ENCODE peak calls at places on chromosomes 12 and 14, in seven cellular contexts. L, S, O, Z, E, Y and D are unnamed samples.

GRCh38 chr12:54033106-54033979 is 493 bp downstream of the HOXC5 start:
- DNase-seq in Y (no peak), O (no peak), E (no peak), Z (no peak), L (no peak), S (no peak), D (no peak)

GRCh38 chr12:114913871-114914801 is 230.2 kb upstream of the TBX3 start:
- DNase-seq in S (no peak), E (no peak), Y (peak; percentile 19), L (no peak), Z (no peak), O (no peak), D (no peak)

GRCh38 chr12:3352230-3352629 is 138.8 kb upstream of the PRMT8 start:
- DNase-seq in Z (no peak), E (no peak), S (no peak), Y (no peak), L (no peak), O (no peak), D (no peak)

GRCh38 chr14:42490536-42490935 is 883.9 kb downstream of the LRFN5 start:
- DNase-seq in S (no peak), Z (no peak), E (no peak), Y (no peak), O (no peak), L (no peak), D (no peak)

GRCh38 chr12:55932546-55932919 is 1.6 kb downstream of the DGKA start:
- DNase-seq in Z (no peak), S (no peak), Y (peak; percentile 60), L (peak; percentile 62), O (no peak), E (no peak), D (no peak)

GRCh38 chr12:128551266-128552025 is 272.3 kb downstream of the SLC15A4 start:
- DNase-seq in L (no peak), E (no peak), O (no peak), S (no peak), Y (no peak), Z (no peak), D (no peak)

GRCh38 chr12:110555509-110556406 is 27.4 kb downstream of the PPTC7 start:
- DNase-seq in Z (no peak), O (no peak), S (no peak), Y (peak; percentile 60), L (no peak), E (no peak), D (no peak)

GRCh38 chr14:45091696-45092095 is 7.8 kb downstream of the PRPF39 start:
- DNase-seq in L (no peak), O (no peak), E (no peak), Y (peak; percentile 73), Z (no peak), S (no peak), D (no peak)

GRCh38 chr14:49897965-49898364 is 5.1 kb downstream of the ARF6 start:
- DNase-seq in Z (no peak), Y (peak; percentile 44), S (no peak), L (no peak), E (no peak), O (no peak), D (no peak)

GRCh38 chr14:22579218-22579617 is 9.8 kb downstream of the DAD1 start:
- DNase-seq in L (no peak), Y (no peak), E (no peak), Z (no peak), S (no peak), O (no peak), D (no peak)

GRCh38 chr12:14138495-14138894 is 157.1 kb upstream of the GRIN2B start:
- DNase-seq in E (no peak), Y (no peak), O (no peak), S (peak; percentile 67), L (no peak), Z (no peak), D (no peak)

GRCh38 chr12:53324113-53324778 is 2.8 kb upstream of the AAAS start:
- DNase-seq in L (peak; percentile 67), O (no peak), S (no peak), Y (peak; percentile 7), Z (peak; percentile 17), E (no peak), D (no peak)

GRCh38 chr14:68880581-68881105 is 87.8 kb upstream of the ZFP36L1 start:
- DNase-seq in L (no peak), O (no peak), Y (no peak), Z (no peak), E (no peak), S (no peak), D (no peak)

GRCh38 chr12:131101703-131102492 is 148.2 kb downstream of the ADGRD1 start:
- DNase-seq in Y (no peak), Z (no peak), L (no peak), E (no peak), O (no peak), S (no peak), D (no peak)

GRCh38 chr14:94051115-94051514 is 25.0 kb downstream of the OTUB2 start:
- DNase-seq in Y (peak; percentile 31), S (no peak), O (no peak), L (peak; percentile 6), Z (no peak), E (no peak), D (no peak)

GRCh38 chr12:57621497-57622292 is 10.5 kb downstream of the ARHGEF25 start:
- DNase-seq in L (peak; percentile 64), Y (no peak), E (peak; percentile 91), O (no peak), Z (peak; percentile 36), S (peak; percentile 91), D (no peak)

GRCh38 chr14:100586520-100587247 is 533 bp downstream of the BEGAIN start:
- DNase-seq in Z (no peak), O (no peak), E (peak; percentile 83), L (no peak), S (peak; percentile 80), Y (peak; percentile 65), D (no peak)

GRCh38 chr12:52529846-52530245 is 9.7 kb upstream of the KRT5 start:
- DNase-seq in Y (no peak), S (no peak), E (no peak), L (no peak), O (no peak), Z (no peak), D (no peak)

GRCh38 chr14:20455355-20456300 is 602 bp downstream of the APEX1 start:
- DNase-seq in E (no peak), L (no peak), S (no peak), Z (no peak), Y (peak; percentile 77), O (no peak), D (no peak)

GRCh38 chr12:115149685-115150378 is 465.9 kb upstream of the TBX3 start:
- DNase-seq in S (no peak), Y (peak; percentile 69), E (no peak), Z (no peak), L (no peak), O (no peak), D (no peak)

GRCh38 chr14:104383931-104384775 is 195.4 kb upstream of the C14orf180 start:
- DNase-seq in Y (no peak), Z (no peak), S (no peak), O (no peak), L (no peak), E (peak; percentile 60), D (no peak)

GRCh38 chr12:46500673-46501072 is 128.1 kb upstream of the SLC38A2 start:
- DNase-seq in E (no peak), Y (no peak), O (no peak), Z (no peak), L (no peak), S (no peak), D (no peak)

GRCh38 chr12:873954-874353 is 75.5 kb downstream of the RAD52 start:
- DNase-seq in O (no peak), Z (no peak), E (no peak), L (no peak), Y (peak; percentile 68), S (no peak), D (no peak)

GRCh38 chr12:14960548-14961465 is 594 bp downstream of the ARHGDIB start:
- DNase-seq in S (peak; percentile 18), L (peak; percentile 57), O (no peak), Y (peak; percentile 78), E (no peak), Z (no peak), D (no peak)

GRCh38 chr14:102592969-102593840 is 756 bp downstream of the RCOR1 start:
- DNase-seq in Y (no peak), S (peak; percentile 72), L (peak; percentile 60), Z (peak; percentile 16), E (peak; percentile 90), O (no peak), D (no peak)

GRCh38 chr14:29278301-29278700 is 511.7 kb downstream of the FOXG1 start:
- DNase-seq in S (no peak), Y (no peak), Z (no peak), L (no peak), O (no peak), E (no peak), D (no peak)

GRCh38 chr14:55577229-55577628 is 2.8 kb upstream of the KTN1 start:
- DNase-seq in Z (no peak), O (no peak), S (no peak), L (no peak), Y (peak; percentile 51), E (no peak), D (no peak)